ENCODE peak calls at places on chromosomes 6 and 20, in five cellular contexts. Y is ovary, N is mammary epithelial cell, D is PC-3, O is cardiac muscle cell. M is an unnamed sample. For H3K36me3, the result is how much of the 10 kb centered on the place peaks cover.

GRCh38 chr6:112441607-112442006 is 94.5 kb downstream of the RFPL4B start:
- DNase-seq in Y (no peak), N (no peak), D (no peak), O (peak), M (no peak)

GRCh38 chr20:43910564-43910963 is 4.1 kb upstream of the TOX2 start:
- DNase-seq in Y (no peak), N (no peak), D (no peak), O (no peak), M (no peak)

GRCh38 chr6:127134136-127134535 is 15.7 kb downstream of the RSPO3 start:
- DNase-seq in Y (no peak), N (no peak), D (no peak), O (no peak), M (no peak)

GRCh38 chr20:3239026-3239866 is at the start of gene SLC4A11:
- DNase-seq in Y (no peak), N (peak), D (peak), O (peak), M (peak)

GRCh38 chr6:10485406-10485805 is 35.7 kb upstream of the GCNT2 start:
- DNase-seq in Y (no peak), N (no peak), D (no peak), O (no peak), M (no peak)

GRCh38 chr6:105270511-105270910 is 90.7 kb upstream of the POPDC3 start:
- DNase-seq in Y (no peak), N (peak), D (peak), O (no peak), M (no peak)

GRCh38 chr6:122180132-122180531 is 219.3 kb upstream of the HSF2 start:
- DNase-seq in Y (no peak), N (no peak), D (no peak), O (peak), M (no peak)

GRCh38 chr6:169968541-169969270 is 217.3 kb downstream of the ERMARD start:
- DNase-seq in Y (peak), N (no peak), D (peak), O (no peak), M (no peak)

GRCh38 chr6:95243091-95243490 is 334.2 kb upstream of the MANEA start:
- DNase-seq in Y (no peak), N (no peak), D (peak), O (peak), M (no peak)

DNA sequence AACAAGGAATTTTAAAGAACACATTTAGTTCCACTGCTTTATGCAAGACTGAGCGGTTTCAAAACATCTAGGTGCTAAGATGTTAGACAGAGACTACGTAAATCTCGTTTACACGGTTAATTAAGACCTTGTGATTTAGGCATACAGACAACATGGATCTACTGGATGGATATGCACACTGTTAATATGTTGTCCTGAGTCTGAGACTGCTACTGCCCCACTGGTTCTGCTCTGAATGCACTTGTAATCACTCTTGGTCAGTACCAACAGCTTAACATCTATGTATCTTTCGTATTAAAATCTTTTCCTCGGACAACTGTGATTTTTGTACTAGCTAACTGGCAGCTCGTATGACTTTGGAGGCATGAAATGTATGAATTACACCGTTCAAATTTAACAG is 3.1 kb downstream of the MAN1A1 start:
- DNase-seq in Y (no peak), N (no peak), D (no peak), O (no peak), M (no peak)
- H3K36me3 ChIP-seq in Y (under half), N (under half), D (under half), O (under half), M (under half)

GRCh38 chr20:61917459-61917858 is 148.2 kb downstream of the TAF4 start:
- DNase-seq in Y (no peak), N (no peak), D (no peak), O (no peak), M (no peak)

GRCh38 chr20:61916318-61916891 is 149.3 kb downstream of the TAF4 start:
- DNase-seq in Y (no peak), N (no peak), D (no peak), O (no peak), M (no peak)

GRCh38 chr20:61919675-61920365 is 145.9 kb downstream of the TAF4 start:
- DNase-seq in Y (no peak), N (no peak), D (no peak), O (no peak), M (no peak)

GRCh38 chr20:61919239-61919638 is 146.4 kb downstream of the TAF4 start:
- DNase-seq in Y (no peak), N (no peak), D (no peak), O (no peak), M (no peak)

GRCh38 chr20:61918548-61918947 is 147.1 kb downstream of the TAF4 start:
- DNase-seq in Y (no peak), N (no peak), D (no peak), O (no peak), M (no peak)
- TF ChIP-seq CTCF in Y (no peak), N (no peak), D (peak), O (no peak), M (no peak)

DNA sequence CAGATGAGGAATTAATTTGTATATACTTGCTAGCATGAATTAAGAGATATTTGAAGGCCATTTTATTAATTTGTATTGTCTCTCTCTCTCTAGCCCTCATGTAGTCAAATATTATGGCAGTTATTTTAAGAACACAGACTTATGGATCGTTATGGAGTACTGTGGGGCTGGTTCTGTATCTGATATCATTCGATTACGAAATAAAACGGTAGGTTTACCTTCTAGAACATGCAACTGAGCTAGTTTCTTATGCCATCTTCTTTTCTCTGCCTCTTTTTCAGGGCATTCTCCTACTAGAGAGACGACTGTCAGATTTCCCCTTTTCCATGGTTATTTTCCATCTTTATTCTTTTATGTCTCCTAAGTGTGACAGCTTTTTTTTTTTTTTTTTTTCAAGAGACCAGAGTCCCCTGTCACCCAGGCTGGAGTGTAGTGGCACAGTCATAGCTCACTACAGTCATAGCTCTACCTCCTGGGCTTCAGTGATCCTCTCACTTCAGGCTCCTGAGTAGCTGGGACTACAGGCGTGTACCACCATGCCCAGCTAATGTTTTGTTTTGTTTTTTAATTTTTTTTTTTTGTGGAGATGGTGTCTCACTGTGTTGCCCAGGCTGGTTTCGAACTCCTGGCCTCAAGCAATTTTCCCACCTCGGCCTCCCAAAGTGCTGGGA is 15.6 kb downstream of the STK4 start:
- DNase-seq in Y (no peak), N (no peak), D (no peak), O (no peak), M (no peak)
- H3K36me3 ChIP-seq in Y (under half), N (under half), D (under half), O (under half), M (half or more)

GRCh38 chr6:89951574-89952360 is 57.5 kb downstream of the GJA10 start:
- DNase-seq in Y (peak), N (no peak), D (peak), O (peak), M (no peak)
- TF ChIP-seq CTCF in Y (no peak), N (no peak), D (peak), O (no peak), M (no peak)

GRCh38 chr20:50266293-50267040 is 75.8 kb downstream of the CEBPB start:
- DNase-seq in Y (no peak), N (no peak), D (no peak), O (no peak), M (peak)
- H3K36me3 ChIP-seq in Y (under half), N (under half), D (under half), O (under half), M (under half)

M was measured in psoas muscle.